ENCODE peak calls at places on chromosome 3, in seven cellular contexts. F, N, H, O, V, I and E are unnamed samples.

GRCh38 chr3:129934234-129935123 is 40.0 kb upstream of the TRH start:
- DNase-seq in F (no peak), N (peak; percentile 32), H (no peak), O (peak; percentile 8), V (peak; percentile 60), I (peak; percentile 38), E (no peak)

GRCh38 chr3:44894485-44894884 is 20.1 kb downstream of the TGM4 start:
- DNase-seq in F (no peak), N (no peak), H (no peak), O (no peak), V (no peak), I (peak; percentile 24), E (no peak)

GRCh38 chr3:49719214-49719884 is at the start of gene AMIGO3:
- DNase-seq in F (peak; percentile 59), N (peak; percentile 99), H (peak; percentile 97), O (peak; percentile 92), V (peak; percentile 90), I (peak; percentile 91), E (peak; percentile 96)

GRCh38 chr3:194134231-194134756 is 1.7 kb upstream of the HES1 start:
- DNase-seq in F (no peak), N (no peak), H (peak; percentile 87), O (peak; percentile 89), V (no peak), I (peak; percentile 69), E (no peak)

GRCh38 chr3:142844339-142844977 is 44.4 kb downstream of the PCOLCE2 start:
- DNase-seq in F (no peak), N (no peak), H (no peak), O (peak; percentile 63), V (peak; percentile 23), I (no peak), E (no peak)

GRCh38 chr3:132343018-132343612 is 25.9 kb downstream of the ACP3 start:
- DNase-seq in F (peak; percentile 31), N (peak; percentile 55), H (no peak), O (peak; percentile 64), V (peak; percentile 48), I (peak; percentile 52), E (peak; percentile 7)

GRCh38 chr3:172334743-172335142 is 113.5 kb downstream of the GHSR start:
- DNase-seq in F (no peak), N (no peak), H (no peak), O (no peak), V (no peak), I (no peak), E (no peak)

GRCh38 chr3:153373571-153373970 is 211.5 kb downstream of the RAP2B start:
- DNase-seq in F (no peak), N (no peak), H (no peak), O (peak; percentile 39), V (no peak), I (no peak), E (no peak)

GRCh38 chr3:132655471-132655870 is 4.1 kb downstream of the ACAD11 start:
- DNase-seq in F (no peak), N (no peak), H (no peak), O (no peak), V (no peak), I (no peak), E (no peak)

GRCh38 chr3:176906046-176906905 is 291.0 kb downstream of the TBL1XR1 start:
- DNase-seq in F (peak; percentile 75), N (no peak), H (no peak), O (peak; percentile 64), V (peak; percentile 18), I (no peak), E (no peak)

GRCh38 chr3:104437131-104437750 is 929.5 kb upstream of the ALCAM start:
- DNase-seq in F (no peak), N (no peak), H (no peak), O (peak; percentile 83), V (peak; percentile 57), I (no peak), E (no peak)

GRCh38 chr3:56137406-56137805 is 330.9 kb downstream of the ERC2 start:
- DNase-seq in F (peak; percentile 40), N (no peak), H (no peak), O (peak; percentile 71), V (no peak), I (no peak), E (no peak)

GRCh38 chr3:98568402-98568801 is 25.0 kb downstream of the CPOX start:
- DNase-seq in F (no peak), N (no peak), H (no peak), O (no peak), V (no peak), I (no peak), E (no peak)

GRCh38 chr3:66435988-66436387 is 64.8 kb downstream of the LRIG1 start:
- DNase-seq in F (no peak), N (no peak), H (no peak), O (no peak), V (no peak), I (no peak), E (no peak)

GRCh38 chr3:5022966-5023776 is 43.9 kb downstream of the BHLHE40 start:
- DNase-seq in F (no peak), N (no peak), H (peak; percentile 79), O (peak; percentile 99), V (peak; percentile 86), I (no peak), E (no peak)

GRCh38 chr3:133568294-133569014 is 5.0 kb upstream of the CDV3 start:
- DNase-seq in F (no peak), N (no peak), H (no peak), O (peak; percentile 89), V (peak; percentile 54), I (no peak), E (no peak)

GRCh38 chr3:114624047-114624445 is 330.2 kb downstream of the TIGIT start:
- DNase-seq in F (no peak), N (peak; percentile 24), H (no peak), O (peak; percentile 69), V (no peak), I (no peak), E (no peak)

GRCh38 chr3:10672422-10672821 is 143.6 kb upstream of the SLC6A11 start:
- DNase-seq in F (no peak), N (no peak), H (no peak), O (no peak), V (no peak), I (no peak), E (no peak)

GRCh38 chr3:72238341-72238740 is 453.4 kb upstream of the PROK2 start:
- DNase-seq in F (no peak), N (no peak), H (no peak), O (peak; percentile 6), V (no peak), I (no peak), E (no peak)

GRCh38 chr3:150975096-150975991 is 2.8 kb upstream of the CLRN1 start:
- DNase-seq in F (no peak), N (no peak), H (no peak), O (no peak), V (no peak), I (no peak), E (no peak)

GRCh38 chr3:139689122-139689521 is 11.3 kb upstream of the NMNAT3 start:
- DNase-seq in F (no peak), N (no peak), H (no peak), O (no peak), V (no peak), I (no peak), E (no peak)

GRCh38 chr3:31147550-31147949 is 253.1 kb upstream of the GADL1 start:
- DNase-seq in F (no peak), N (no peak), H (no peak), O (no peak), V (no peak), I (no peak), E (no peak)

GRCh38 chr3:122416966-122417365 is 1.1 kb upstream of the WDR5B start:
- DNase-seq in F (no peak), N (no peak), H (no peak), O (peak; percentile 15), V (no peak), I (peak; percentile 3), E (no peak)

GRCh38 chr3:197501879-197502620 is 53.7 kb downstream of the BDH1 start:
- DNase-seq in F (no peak), N (peak; percentile 89), H (peak; percentile 76), O (peak; percentile 85), V (no peak), I (peak; percentile 65), E (no peak)

GRCh38 chr3:99780749-99781148 is 36.9 kb upstream of the CMSS1 start:
- DNase-seq in F (no peak), N (no peak), H (no peak), O (no peak), V (no peak), I (no peak), E (no peak)

GRCh38 chr3:110454066-110454465 is 617.5 kb upstream of the NECTIN3 start:
- DNase-seq in F (no peak), N (no peak), H (no peak), O (peak; percentile 63), V (no peak), I (no peak), E (no peak)

GRCh38 chr3:124297062-124297980 is 305.4 kb upstream of the ROPN1 start:
- DNase-seq in F (no peak), N (no peak), H (no peak), O (no peak), V (no peak), I (no peak), E (no peak)

GRCh38 chr3:183385698-183386590 is 42.5 kb downstream of the MCF2L2 start:
- DNase-seq in F (peak; percentile 39), N (peak; percentile 74), H (no peak), O (peak; percentile 79), V (peak; percentile 63), I (peak; percentile 59), E (peak; percentile 26)

GRCh38 chr3:140899363-140899762 is 42.3 kb upstream of the SLC25A36 start:
- DNase-seq in F (no peak), N (no peak), H (no peak), O (no peak), V (no peak), I (no peak), E (no peak)

GRCh38 chr3:128378631-128379347 is 87.9 kb downstream of the DNAJB8 start:
- DNase-seq in F (no peak), N (no peak), H (peak; percentile 65), O (peak; percentile 34), V (peak; percentile 52), I (no peak), E (no peak)

GRCh38 chr3:172877011-172877410 is 126.5 kb downstream of the ECT2 start:
- DNase-seq in F (no peak), N (no peak), H (no peak), O (no peak), V (no peak), I (no peak), E (no peak)

GRCh38 chr3:43071313-43071893 is 34.5 kb downstream of the POMGNT2 start:
- DNase-seq in F (no peak), N (no peak), H (no peak), O (no peak), V (no peak), I (no peak), E (no peak)

GRCh38 chr3:179088306-179088705 is 16.7 kb upstream of the ZMAT3 start:
- DNase-seq in F (no peak), N (no peak), H (no peak), O (no peak), V (no peak), I (no peak), E (no peak)

GRCh38 chr3:50150863-50151686 is 4.0 kb upstream of the SEMA3F start:
- DNase-seq in F (no peak), N (peak; percentile 68), H (no peak), O (no peak), V (no peak), I (no peak), E (no peak)

GRCh38 chr3:157282261-157283191 is 122.6 kb upstream of the CCNL1 start:
- DNase-seq in F (no peak), N (no peak), H (no peak), O (peak; percentile 96), V (peak; percentile 14), I (no peak), E (no peak)

GRCh38 chr3:103517013-103517412 is 1082.2 kb downstream of the ZPLD1 start:
- DNase-seq in F (no peak), N (no peak), H (no peak), O (no peak), V (no peak), I (no peak), E (no peak)

GRCh38 chr3:52438579-52439425 is 6.1 kb downstream of the SEMA3G start:
- DNase-seq in F (no peak), N (no peak), H (peak; percentile 24), O (no peak), V (no peak), I (no peak), E (no peak)

GRCh38 chr3:43748179-43748578 is 57.4 kb downstream of the ABHD5 start:
- DNase-seq in F (no peak), N (no peak), H (no peak), O (peak; percentile 58), V (peak; percentile 47), I (no peak), E (no peak)